ENCODE peak calls at places on chromosomes 4 and X, in ten cellular contexts. R, I, K, T, S, W, O, H, L and F are unnamed samples.

GRCh38 chr4:17085416-17085815 is 187.0 kb upstream of the LDB2 start:
- DNase-seq in K (no peak), T (no peak), L (no peak), O (no peak), I (no peak), S (no peak), H (no peak), R (no peak), W (no peak), F (no peak)

GRCh38 chr4:146976145-146976544 is 30.5 kb upstream of the TTC29 start:
- DNase-seq in L (no peak), W (no peak), O (no peak), R (no peak), I (no peak), K (no peak), H (no peak), S (no peak), T (no peak), F (no peak)

GRCh38 chr4:75675004-75675531 is 1.9 kb upstream of the G3BP2 start:
- DNase-seq in L (no peak), H (no peak), I (no peak), R (no peak), T (no peak), W (no peak), O (no peak), K (no peak), S (no peak), F (no peak)

GRCh38 chr4:105369988-105370387 is 103.9 kb downstream of the PPA2 start:
- DNase-seq in W (no peak), O (no peak), T (no peak), L (no peak), S (no peak), H (no peak), K (no peak), I (no peak), R (no peak), F (no peak)

GRCh38 chr4:26431461-26432165 is 58.7 kb downstream of the CCKAR start:
- DNase-seq in H (no peak), T (no peak), L (no peak), S (no peak), I (no peak), R (no peak), K (no peak), W (no peak), O (no peak), F (no peak)

GRCh38 chrX:153438522-153438921 is 7.3 kb downstream of the TREX2 start:
- DNase-seq in R (no peak), W (peak), O (no peak), I (no peak), L (no peak), S (no peak), K (no peak), T (no peak), H (no peak), F (no peak)

GRCh38 chrX:4253092-4253491 is 539.6 kb upstream of the PRKX start:
- DNase-seq in O (peak), I (no peak), S (no peak), K (no peak), T (no peak), W (no peak), H (no peak), R (no peak), L (no peak), F (no peak)

GRCh38 chrX:13250831-13251612 is 68.8 kb downstream of the ATXN3L start:
- DNase-seq in R (no peak), W (no peak), I (no peak), K (no peak), L (no peak), T (no peak), H (no peak), O (no peak), S (no peak), F (no peak)

GRCh38 chr4:31692407-31692940 is 972.3 kb downstream of the PCDH7 start:
- DNase-seq in T (no peak), O (no peak), R (no peak), S (no peak), W (peak), I (no peak), H (no peak), K (no peak), L (no peak), F (no peak)

GRCh38 chr4:153755186-153755585 is 4.6 kb downstream of the RNF175 start:
- DNase-seq in T (no peak), S (no peak), L (no peak), I (no peak), R (no peak), H (no peak), O (no peak), W (no peak), K (no peak), F (no peak)

GRCh38 chrX:114619874-114620273 is 36.0 kb downstream of the HTR2C start:
- DNase-seq in T (no peak), H (no peak), I (no peak), K (no peak), R (no peak), W (no peak), L (no peak), O (no peak), S (no peak), F (no peak)

GRCh38 chrX:134797390-134797700 is 139.1 kb upstream of the PLAC1 start:
- DNase-seq in R (no peak), T (no peak), I (no peak), K (no peak), S (no peak), O (no peak), L (no peak), H (no peak), W (no peak), F (no peak)

GRCh38 chrX:19678941-19679340 is 163.6 kb upstream of the MAP3K15 start:
- DNase-seq in O (no peak), K (peak), W (no peak), R (no peak), L (no peak), S (no peak), T (no peak), H (peak), I (no peak), F (no peak)

GRCh38 chr4:158823461-158823873 is 54.6 kb downstream of the FNIP2 start:
- DNase-seq in T (no peak), H (no peak), S (no peak), W (no peak), L (no peak), K (no peak), R (no peak), O (no peak), I (no peak), F (no peak)

GRCh38 chr4:45662996-45663395 is 460.9 kb downstream of the GABRG1 start:
- DNase-seq in O (peak), H (no peak), W (no peak), T (peak), L (no peak), I (no peak), K (no peak), S (no peak), R (no peak), F (no peak)

GRCh38 chrX:110173192-110174175 is 144.4 kb downstream of the AMMECR1 start:
- DNase-seq in I (no peak), W (no peak), H (no peak), L (no peak), S (no peak), K (no peak), T (no peak), R (no peak), O (no peak), F (no peak)

GRCh38 chrX:68343551-68343950 is 89.7 kb downstream of the OPHN1 start:
- DNase-seq in K (no peak), I (no peak), H (no peak), O (no peak), T (no peak), R (no peak), L (no peak), W (no peak), S (no peak), F (no peak)

GRCh38 chrX:153944140-153944799 is at the start of gene RENBP:
- DNase-seq in S (no peak), H (no peak), W (no peak), O (no peak), L (peak), I (no peak), R (peak), K (no peak), T (peak), F (no peak)